ENCODE peak calls at places on chromosomes 6 and 20, in five cellular contexts. J is IMR-90, Z is neuronal stem cell, O is mesenchymal stem cell, T is H1. I is an unnamed sample. For H3K4me1, the result is how much of the 10 kb centered on the place peaks cover.

GRCh38 chr20:2065111-2065510 is 36.5 kb upstream of the STK35 start:
- DNase-seq in J (no peak), Z (no peak), O (no peak), T (no peak), I (no peak)

GRCh38 chr20:64037498-64038213 is 1.7 kb downstream of the C20orf204 start:
- DNase-seq in J (no peak), Z (no peak), O (no peak), T (no peak), I (peak)

GRCh38 chr20:59576216-59576953 is 28.0 kb upstream of the PHACTR3 start:
- DNase-seq in J (no peak), Z (no peak), O (no peak), T (no peak), I (peak)

GRCh38 chr6:44667668-44668390 is 280.3 kb downstream of the CDC5L start:
- DNase-seq in J (no peak), Z (no peak), O (no peak), T (no peak), I (peak)

GRCh38 chr20:50146214-50146613 is 7.3 kb downstream of the PEDS1 start:
- DNase-seq in J (peak), Z (no peak), O (no peak), T (no peak), I (no peak)

GRCh38 chr6:55528624-55529023 is 50.4 kb downstream of the HMGCLL1 start:
- DNase-seq in J (peak), Z (peak), O (peak), T (no peak), I (no peak)

GRCh38 chr20:61929971-61930666 is 135.6 kb downstream of the TAF4 start:
- DNase-seq in J (no peak), Z (no peak), O (no peak), T (no peak), I (no peak)

GRCh38 chr6:169837529-169838250 is 86.3 kb downstream of the ERMARD start:
- DNase-seq in J (no peak), Z (no peak), O (no peak), T (no peak), I (no peak)

GRCh38 chr6:128271527-128271926 is 248.9 kb downstream of the PTPRK start:
- DNase-seq in J (peak), Z (no peak), O (no peak), T (no peak), I (no peak)

GRCh38 chr6:88422831-88423230 is 256.7 kb upstream of the CNR1 start:
- DNase-seq in J (no peak), Z (no peak), O (no peak), T (no peak), I (peak)

GRCh38 chr6:3351105-3351676 is 92.4 kb downstream of the PSMG4 start:
- DNase-seq in J (no peak), Z (peak), O (no peak), T (no peak), I (no peak)

GRCh38 chr6:30490031-30490876 is 945 bp downstream of the HLA-E start:
- DNase-seq in J (peak), Z (peak), O (peak), T (no peak), I (peak)

GRCh38 chr6:103327079-103327478 is 1532.6 kb downstream of the HACE1 start:
- DNase-seq in J (no peak), Z (peak), O (peak), T (no peak), I (no peak)

GRCh38 chr20:23163562-23163961 is 77.4 kb upstream of the CD93 start:
- DNase-seq in J (no peak), Z (no peak), O (no peak), T (no peak), I (no peak)

GRCh38 chr20:50259705-50260479 is 69.3 kb downstream of the CEBPB start:
- DNase-seq in J (no peak), Z (no peak), O (no peak), T (no peak), I (no peak)

GRCh38 chr6:25041676-25042598 is 106.2 kb upstream of the RIPOR2 start:
- DNase-seq in J (no peak), Z (no peak), O (no peak), T (no peak), I (no peak)

GRCh38 chr6:16651871-16652270 is 109.4 kb downstream of the ATXN1 start:
- DNase-seq in J (no peak), Z (no peak), O (no peak), T (no peak), I (no peak)

GRCh38 chr6:16647422-16647821 is 113.8 kb downstream of the ATXN1 start:
- DNase-seq in J (no peak), Z (no peak), O (no peak), T (no peak), I (no peak)

GRCh38 chr6:16649895-16650294 is 111.4 kb downstream of the ATXN1 start:
- DNase-seq in J (no peak), Z (no peak), O (no peak), T (no peak), I (no peak)

GRCh38 chr6:16653226-16653625 is 108.0 kb downstream of the ATXN1 start:
- DNase-seq in J (no peak), Z (no peak), O (no peak), T (no peak), I (no peak)

GRCh38 chr6:16649241-16649640 is 112.0 kb downstream of the ATXN1 start:
- DNase-seq in J (no peak), Z (no peak), O (no peak), T (no peak), I (no peak)
- H2AFZ ChIP-seq in J (no peak), Z (no peak), O (no peak), T (no peak), I (no peak)

GRCh38 chr6:35342258-35343091 is at the start of gene PPARD:
- DNase-seq in J (peak), Z (peak), O (peak), T (peak), I (peak)
- H2BK15ac ChIP-seq in J (peak), Z (peak), O (peak), T (peak), I (no peak)

DNA sequence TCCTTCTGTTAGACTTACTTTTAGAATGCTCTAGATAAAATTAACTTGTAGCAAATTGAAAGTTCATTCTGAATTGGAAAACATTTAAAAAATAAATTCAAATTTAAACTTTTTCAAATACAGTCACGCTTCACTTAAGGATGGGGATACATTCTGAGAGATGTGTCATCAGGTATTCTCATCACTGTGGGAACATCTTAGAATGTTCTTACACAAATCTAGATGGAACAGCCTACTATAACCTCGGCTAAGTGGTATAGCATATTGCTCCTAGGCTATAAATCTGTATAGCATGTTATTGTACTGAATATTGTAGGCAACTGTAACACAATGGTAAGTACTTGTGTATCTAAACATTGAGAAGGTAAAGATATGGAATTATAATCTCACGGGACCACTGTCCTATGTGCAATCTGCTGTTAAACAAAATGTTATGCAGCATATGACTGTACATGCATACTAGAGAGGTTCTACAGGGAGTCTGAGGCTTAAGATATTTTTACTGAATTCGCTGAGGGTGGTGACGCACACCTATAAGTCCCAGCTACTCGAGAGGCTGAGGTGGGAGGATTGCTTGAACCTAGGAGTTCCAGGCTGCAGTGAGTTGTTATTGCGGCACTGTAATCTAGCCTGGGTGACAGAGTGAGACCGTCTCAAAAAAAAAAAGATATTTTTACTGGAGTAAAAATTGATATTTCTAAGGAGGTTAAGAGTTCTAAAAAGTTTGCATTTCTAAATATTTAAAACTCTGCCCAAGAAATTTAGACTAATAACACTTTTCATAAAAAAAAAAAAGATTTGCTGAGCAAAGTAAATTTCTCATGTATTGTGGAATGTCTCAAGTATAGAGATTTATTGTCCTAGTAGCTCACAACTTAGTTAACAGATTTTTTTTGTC is 87.3 kb upstream of the TULP1 start:
- DNase-seq in J (peak), Z (no peak), O (no peak), T (no peak), I (no peak)
- H3K4me1 ChIP-seq in J (under half), Z (under half), O (under half), T (under half), I (under half)

GRCh38 chr20:35226126-35226774 is at the start of gene MMP24:
- DNase-seq in J (no peak), Z (no peak), O (no peak), T (no peak), I (peak)
- H2AFZ ChIP-seq in J (peak), Z (peak), O (peak), T (peak), I (peak)

DNA sequence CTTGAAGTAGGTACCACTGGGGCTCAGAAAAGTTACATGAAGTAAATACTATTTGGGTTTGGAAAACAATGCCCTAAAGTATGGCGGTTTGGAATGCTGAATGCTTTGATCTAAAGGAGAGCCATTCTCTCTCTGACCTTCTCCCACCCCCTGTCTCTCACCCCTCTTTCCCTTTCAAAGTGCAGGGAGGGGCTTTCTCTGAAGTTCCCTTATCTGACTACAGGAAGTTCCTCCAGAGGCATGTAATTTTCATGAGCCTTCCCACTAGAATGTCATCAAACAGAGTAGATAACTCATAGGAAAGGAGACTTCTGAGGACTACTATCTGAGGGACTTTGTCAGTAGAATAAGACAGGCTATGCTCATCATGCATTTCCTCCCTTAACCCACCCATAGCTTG is 216.7 kb upstream of the PCSK2 start:
- DNase-seq in J (no peak), Z (no peak), O (no peak), T (no peak), I (no peak)
- H2BK15ac ChIP-seq in J (no peak), Z (no peak), O (no peak), T (no peak), I (no peak)

DNA sequence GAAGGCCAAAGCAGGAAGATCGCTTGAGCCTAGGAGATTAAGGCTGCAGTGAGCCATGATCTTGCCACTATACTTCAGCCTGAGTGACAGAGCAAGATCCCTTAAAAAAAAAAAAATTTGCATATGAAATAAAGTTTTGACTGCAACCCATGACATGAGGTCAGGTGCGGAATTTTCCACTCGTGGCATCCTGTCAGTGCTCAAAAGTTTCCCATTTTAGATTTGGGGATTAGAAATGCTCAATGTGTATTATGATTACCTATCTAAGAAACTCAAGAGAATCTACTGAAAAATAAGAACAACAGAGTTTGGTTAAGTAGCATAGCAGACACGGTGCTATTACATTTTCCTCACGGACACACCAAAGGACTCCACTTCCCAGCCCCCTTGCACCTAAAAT is 11.7 kb downstream of the SLC23A2 start:
- DNase-seq in J (no peak), Z (no peak), O (no peak), T (no peak), I (no peak)
- H3K4me1 ChIP-seq in J (under half), Z (under half), O (under half), T (under half), I (under half)

GRCh38 chr20:4813076-4813838 is 91.5 kb downstream of the PRND start:
- DNase-seq in J (no peak), Z (no peak), O (no peak), T (no peak), I (no peak)
- H2AFZ ChIP-seq in J (no peak), Z (no peak), O (no peak), T (no peak), I (no peak)

GRCh38 chr20:45578151-45578660 is 878 bp downstream of the WFDC8 start:
- DNase-seq in J (no peak), Z (peak), O (no peak), T (no peak), I (peak)
- H2BK15ac ChIP-seq in J (no peak), Z (no peak), O (no peak), T (peak), I (no peak)